ENCODE peak calls at places on chromosomes 3 and 15, in seven cellular contexts. One of them, this sample, is unnamed.
A peak's percentile ranks its signal among the peaks of the same experiment; 100 is the strongest.

GRCh38 chr15:99253381-99254090 is 2.3 kb downstream of the LRRC28 start:
- DNase-seq in kidney: no peak
- DNase-seq in activated CD4-positive, alpha-beta T cell treated with anti-CD3 and anti-CD28 coated beads, Interleukin-2, amount 10 ng/mL, durations not matched to agents 24 days and 14 days: peak; percentile 57
- DNase-seq in T-helper 1 cell: no peak
- DNase-seq in C1 segment of cervical spinal cord: no peak
- DNase-seq in MCF 10A: no peak
- DNase-seq in NCI-H2029: no peak
- DNase-seq in this sample: peak; percentile 66

GRCh38 chr3:176755977-176756376 is 441.3 kb downstream of the TBL1XR1 start:
- DNase-seq in kidney: no peak
- DNase-seq in activated CD4-positive, alpha-beta T cell treated with anti-CD3 and anti-CD28 coated beads, Interleukin-2, amount 10 ng/mL, durations not matched to agents 24 days and 14 days: no peak
- DNase-seq in T-helper 1 cell: no peak
- DNase-seq in C1 segment of cervical spinal cord: no peak
- DNase-seq in MCF 10A: no peak
- DNase-seq in NCI-H2029: no peak
- DNase-seq in this sample: no peak

GRCh38 chr3:55458398-55458797 is 28.7 kb downstream of the WNT5A start:
- DNase-seq in kidney: no peak
- DNase-seq in activated CD4-positive, alpha-beta T cell treated with anti-CD3 and anti-CD28 coated beads, Interleukin-2, amount 10 ng/mL, durations not matched to agents 24 days and 14 days: no peak
- DNase-seq in T-helper 1 cell: no peak
- DNase-seq in C1 segment of cervical spinal cord: no peak
- DNase-seq in MCF 10A: peak; percentile 15
- DNase-seq in NCI-H2029: no peak
- DNase-seq in this sample: no peak

GRCh38 chr3:189995129-189995528 is 125.6 kb downstream of the P3H2 start:
- DNase-seq in kidney: no peak
- DNase-seq in activated CD4-positive, alpha-beta T cell treated with anti-CD3 and anti-CD28 coated beads, Interleukin-2, amount 10 ng/mL, durations not matched to agents 24 days and 14 days: no peak
- DNase-seq in T-helper 1 cell: no peak
- DNase-seq in C1 segment of cervical spinal cord: no peak
- DNase-seq in MCF 10A: no peak
- DNase-seq in NCI-H2029: no peak
- DNase-seq in this sample: no peak

GRCh38 chr3:48402281-48402732 is 27.6 kb downstream of the PLXNB1 start:
- DNase-seq in kidney: peak; percentile 95
- DNase-seq in activated CD4-positive, alpha-beta T cell treated with anti-CD3 and anti-CD28 coated beads, Interleukin-2, amount 10 ng/mL, durations not matched to agents 24 days and 14 days: no peak
- DNase-seq in T-helper 1 cell: no peak
- DNase-seq in C1 segment of cervical spinal cord: no peak
- DNase-seq in MCF 10A: peak; percentile 95
- DNase-seq in NCI-H2029: no peak
- DNase-seq in this sample: peak; percentile 89

GRCh38 chr15:66483131-66483566 is 14.4 kb downstream of the SNAPC5 start:
- DNase-seq in kidney: no peak
- DNase-seq in activated CD4-positive, alpha-beta T cell treated with anti-CD3 and anti-CD28 coated beads, Interleukin-2, amount 10 ng/mL, durations not matched to agents 24 days and 14 days: no peak
- DNase-seq in T-helper 1 cell: no peak
- DNase-seq in C1 segment of cervical spinal cord: no peak
- DNase-seq in MCF 10A: peak; percentile 76
- DNase-seq in NCI-H2029: no peak
- DNase-seq in this sample: no peak

GRCh38 chr3:176867681-176868663 is 329.3 kb downstream of the TBL1XR1 start:
- DNase-seq in kidney: no peak
- DNase-seq in activated CD4-positive, alpha-beta T cell treated with anti-CD3 and anti-CD28 coated beads, Interleukin-2, amount 10 ng/mL, durations not matched to agents 24 days and 14 days: no peak
- DNase-seq in T-helper 1 cell: no peak
- DNase-seq in C1 segment of cervical spinal cord: no peak
- DNase-seq in MCF 10A: peak; percentile 72
- DNase-seq in NCI-H2029: peak; percentile 94
- DNase-seq in this sample: no peak

GRCh38 chr3:46228259-46229222 is 13.7 kb upstream of the CCR3 start:
- DNase-seq in kidney: no peak
- DNase-seq in activated CD4-positive, alpha-beta T cell treated with anti-CD3 and anti-CD28 coated beads, Interleukin-2, amount 10 ng/mL, durations not matched to agents 24 days and 14 days: no peak
- DNase-seq in T-helper 1 cell: peak; percentile 56
- DNase-seq in C1 segment of cervical spinal cord: no peak
- DNase-seq in MCF 10A: peak; percentile 85
- DNase-seq in NCI-H2029: no peak
- DNase-seq in this sample: no peak

GRCh38 chr3:24196526-24196925 is 251.4 kb downstream of the NR1D2 start:
- DNase-seq in kidney: no peak
- DNase-seq in activated CD4-positive, alpha-beta T cell treated with anti-CD3 and anti-CD28 coated beads, Interleukin-2, amount 10 ng/mL, durations not matched to agents 24 days and 14 days: no peak
- DNase-seq in T-helper 1 cell: no peak
- DNase-seq in C1 segment of cervical spinal cord: no peak
- DNase-seq in MCF 10A: peak; percentile 8
- DNase-seq in NCI-H2029: no peak
- DNase-seq in this sample: peak; percentile 18

GRCh38 chr15:45469429-45469828 is 53.1 kb downstream of the SLC30A4 start:
- DNase-seq in kidney: no peak
- DNase-seq in activated CD4-positive, alpha-beta T cell treated with anti-CD3 and anti-CD28 coated beads, Interleukin-2, amount 10 ng/mL, durations not matched to agents 24 days and 14 days: peak; percentile 41
- DNase-seq in T-helper 1 cell: no peak
- DNase-seq in C1 segment of cervical spinal cord: no peak
- DNase-seq in MCF 10A: no peak
- DNase-seq in NCI-H2029: no peak
- DNase-seq in this sample: no peak